ENCODE peak calls at places on chromosomes 2 and 18, in six cellular contexts. K is endothelial cell of umbilical vein, A is posterior vena cava, B is NCI-H1092, Z is aorta, D is occipital lobe. I is an unnamed sample.

GRCh38 chr2:106098081-106098480 is 96.0 kb downstream of the UXS1 start:
- DNase-seq in A (no peak), Z (no peak), B (no peak), D (no peak), K (peak; percentile 11), I (no peak)

GRCh38 chr2:135688978-135689377 is 52.7 kb upstream of the UBXN4 start:
- DNase-seq in Z (no peak), K (no peak), B (no peak), A (no peak), D (no peak), I (no peak)

GRCh38 chr2:199144546-199144945 is 313.2 kb downstream of the SATB2 start:
- DNase-seq in B (no peak), A (no peak), K (no peak), Z (no peak), D (no peak), I (no peak)

GRCh38 chr18:10851824-10852225 is 297.5 kb downstream of the PIEZO2 start:
- DNase-seq in K (peak; percentile 70), A (no peak), D (no peak), Z (no peak), B (peak; percentile 2), I (peak; percentile 70)

GRCh38 chr2:89848114-89848513 is 1156.6 kb downstream of the RPIA start:
- DNase-seq in B (no peak), A (no peak), K (no peak), Z (no peak), D (no peak), I (no peak)

GRCh38 chr18:47397671-47398319 is 146.3 kb upstream of the SKOR2 start:
- DNase-seq in B (no peak), A (no peak), K (no peak), D (no peak), Z (no peak), I (no peak)

GRCh38 chr2:28435796-28436425 is 43.3 kb downstream of the FOSL2 start:
- DNase-seq in B (no peak), D (no peak), A (peak; percentile 58), K (no peak), Z (no peak), I (no peak)

GRCh38 chr2:64808092-64808491 is 154.4 kb upstream of the SERTAD2 start:
- DNase-seq in K (no peak), A (no peak), B (no peak), Z (no peak), D (no peak), I (no peak)

GRCh38 chr2:200356794-200357472 is 50.4 kb downstream of the SPATS2L start:
- DNase-seq in K (no peak), Z (no peak), B (no peak), A (no peak), D (no peak), I (no peak)

GRCh38 chr2:128279786-128280701 is 38.6 kb downstream of the HS6ST1 start:
- DNase-seq in A (peak; percentile 86), B (no peak), K (no peak), Z (peak; percentile 70), D (no peak), I (no peak)

GRCh38 chr2:159684796-159685195 is 27.5 kb upstream of the MARCHF7 start:
- DNase-seq in K (peak; percentile 22), D (no peak), A (no peak), B (no peak), Z (no peak), I (no peak)

GRCh38 chr2:34030273-34030672 is 431.2 kb upstream of the FAM98A start:
- DNase-seq in D (no peak), Z (no peak), K (no peak), A (no peak), B (no peak), I (no peak)

GRCh38 chr2:11669454-11670291 is at the start of gene NTSR2:
- DNase-seq in Z (peak; percentile 66), K (peak; percentile 54), A (peak; percentile 79), D (peak; percentile 49), B (no peak), I (no peak)

GRCh38 chr2:45436456-45436855 is 174.6 kb downstream of the SRBD1 start:
- DNase-seq in Z (no peak), B (no peak), A (no peak), K (no peak), D (no peak), I (no peak)

GRCh38 chr2:30717081-30717650 is 90.1 kb downstream of the CAPN13 start:
- DNase-seq in K (no peak), A (no peak), Z (no peak), D (no peak), B (no peak), I (no peak)

GRCh38 chr2:20403693-20404381 is 43.0 kb upstream of the RHOB start:
- DNase-seq in K (no peak), A (no peak), Z (no peak), D (no peak), B (no peak), I (no peak)